ENCODE peak calls at places on chromosome 20, in four cellular contexts. M, N, S and Y are unnamed samples.

GRCh38 chr20:34573541-34573940 is 15.0 kb downstream of the MAP1LC3A start:
- DNase-seq in M (no peak), N (no peak), S (no peak), Y (no peak)

GRCh38 chr20:24911461-24911860 is 37.6 kb upstream of the CST7 start:
- DNase-seq in M (no peak), N (no peak), S (no peak), Y (no peak)

GRCh38 chr20:19347943-19348456 is 135.6 kb downstream of the SLC24A3 start:
- DNase-seq in M (no peak), N (no peak), S (no peak), Y (no peak)

GRCh38 chr20:2217857-2218529 is 77.8 kb upstream of the TGM3 start:
- DNase-seq in M (no peak), N (no peak), S (no peak), Y (no peak)

GRCh38 chr20:51094221-51094620 is 71.3 kb upstream of the KCNG1 start:
- DNase-seq in M (no peak), N (no peak), S (no peak), Y (no peak)

GRCh38 chr20:57786304-57786942 is 76.6 kb upstream of the PMEPA1 start:
- DNase-seq in M (peak), N (no peak), S (no peak), Y (no peak)

GRCh38 chr20:33046412-33046811 is 7.3 kb upstream of the BPIFB3 start:
- DNase-seq in M (no peak), N (no peak), S (no peak), Y (no peak)

GRCh38 chr20:38032585-38033329 is 499 bp downstream of the TTI1 start:
- DNase-seq in M (peak), N (no peak), S (no peak), Y (no peak)

GRCh38 chr20:41245086-41245707 is 72.3 kb downstream of the ZHX3 start:
- DNase-seq in M (no peak), N (no peak), S (no peak), Y (no peak)

GRCh38 chr20:35648836-35649235 is 15.9 kb downstream of the CPNE1 start:
- DNase-seq in M (no peak), N (no peak), S (peak), Y (no peak)

GRCh38 chr20:57792386-57793095 is 82.7 kb upstream of the PMEPA1 start:
- DNase-seq in M (peak), N (no peak), S (no peak), Y (no peak)

GRCh38 chr20:49877254-49877990 is 37.9 kb downstream of the SPATA2 start:
- DNase-seq in M (no peak), N (no peak), S (no peak), Y (no peak)

GRCh38 chr20:14617123-14617522 is 279.7 kb upstream of the FLRT3 start:
- DNase-seq in M (no peak), N (no peak), S (no peak), Y (no peak)

GRCh38 chr20:53021934-53022333 is 49.8 kb downstream of the TSHZ2 start:
- DNase-seq in M (no peak), N (no peak), S (no peak), Y (no peak)

GRCh38 chr20:52340036-52340634 is 148.6 kb upstream of the ZFP64 start:
- DNase-seq in M (no peak), N (no peak), S (no peak), Y (no peak)

GRCh38 chr20:56664791-56665190 is 35.7 kb downstream of the TFAP2C start:
- DNase-seq in M (no peak), N (no peak), S (no peak), Y (no peak)

GRCh38 chr20:23081263-23081811 is 4.8 kb downstream of the CD93 start:
- DNase-seq in M (no peak), N (no peak), S (no peak), Y (no peak)

GRCh38 chr20:56624786-56625681 is 4.1 kb upstream of the TFAP2C start:
- DNase-seq in M (no peak), N (no peak), S (no peak), Y (no peak)

GRCh38 chr20:35564905-35565304 is 23.0 kb downstream of the ERGIC3 start:
- DNase-seq in M (peak), N (no peak), S (no peak), Y (no peak)

GRCh38 chr20:41483553-41483930 is 116.9 kb upstream of the EMILIN3 start:
- DNase-seq in M (no peak), N (no peak), S (no peak), Y (no peak)

GRCh38 chr20:20393207-20393606 is 25.3 kb downstream of the INSM1 start:
- DNase-seq in M (no peak), N (no peak), S (no peak), Y (no peak)

DNA sequence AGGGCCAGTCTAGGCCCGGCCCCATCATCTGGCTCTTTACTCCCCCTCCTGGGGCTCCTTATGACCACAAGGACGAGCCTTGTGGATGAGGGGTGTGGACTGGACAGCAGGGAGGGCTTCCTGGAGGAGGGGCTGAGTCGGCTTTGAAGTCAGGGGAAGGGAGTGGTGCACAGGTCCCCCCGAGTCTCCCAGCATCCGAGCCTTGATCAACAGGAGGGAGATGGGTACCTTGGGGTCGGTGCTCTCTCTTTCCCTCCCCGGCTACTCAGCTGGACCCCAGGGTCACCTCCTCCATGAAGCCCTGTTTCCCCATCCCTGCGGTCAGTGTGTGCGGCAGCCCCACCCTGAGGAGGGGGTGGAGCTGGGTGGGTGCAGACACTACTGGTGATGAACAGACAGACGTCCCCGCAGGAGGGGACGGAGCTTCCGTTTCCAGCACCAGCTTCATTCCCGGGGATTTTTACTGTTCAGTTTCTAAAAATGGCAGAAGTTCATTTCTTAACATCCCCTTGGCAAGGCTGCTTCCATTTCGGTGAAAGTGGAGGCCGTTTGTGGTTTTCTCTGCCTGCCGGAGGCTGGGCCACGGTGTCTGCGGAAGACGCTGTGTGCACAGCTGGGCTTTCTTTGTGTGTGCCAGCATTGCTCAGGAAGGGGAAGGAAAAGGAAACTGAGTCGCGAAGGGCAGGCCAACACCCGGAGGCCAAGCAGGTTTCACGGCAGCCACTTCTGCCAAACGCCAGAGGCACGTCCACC is 19.6 kb downstream of the NTSR1 start:
- DNase-seq in M (peak), N (no peak), S (no peak), Y (no peak)
- TF ChIP-seq POLR2AphosphoS5 in M (no peak), N (peak), S (no peak), Y (no peak)

GRCh38 chr20:3767434-3768341 is at the start of gene ADISSP:
- DNase-seq in M (peak), N (peak), S (peak), Y (peak)
- TF ChIP-seq POLR2AphosphoS5 in M (peak), N (peak), S (peak), Y (peak)

GRCh38 chr20:4507288-4507719 is 214.4 kb upstream of the PRND start:
- DNase-seq in M (no peak), N (no peak), S (no peak), Y (no peak)
- TF ChIP-seq POLR2AphosphoS5 in M (no peak), N (no peak), S (no peak), Y (no peak)

DNA sequence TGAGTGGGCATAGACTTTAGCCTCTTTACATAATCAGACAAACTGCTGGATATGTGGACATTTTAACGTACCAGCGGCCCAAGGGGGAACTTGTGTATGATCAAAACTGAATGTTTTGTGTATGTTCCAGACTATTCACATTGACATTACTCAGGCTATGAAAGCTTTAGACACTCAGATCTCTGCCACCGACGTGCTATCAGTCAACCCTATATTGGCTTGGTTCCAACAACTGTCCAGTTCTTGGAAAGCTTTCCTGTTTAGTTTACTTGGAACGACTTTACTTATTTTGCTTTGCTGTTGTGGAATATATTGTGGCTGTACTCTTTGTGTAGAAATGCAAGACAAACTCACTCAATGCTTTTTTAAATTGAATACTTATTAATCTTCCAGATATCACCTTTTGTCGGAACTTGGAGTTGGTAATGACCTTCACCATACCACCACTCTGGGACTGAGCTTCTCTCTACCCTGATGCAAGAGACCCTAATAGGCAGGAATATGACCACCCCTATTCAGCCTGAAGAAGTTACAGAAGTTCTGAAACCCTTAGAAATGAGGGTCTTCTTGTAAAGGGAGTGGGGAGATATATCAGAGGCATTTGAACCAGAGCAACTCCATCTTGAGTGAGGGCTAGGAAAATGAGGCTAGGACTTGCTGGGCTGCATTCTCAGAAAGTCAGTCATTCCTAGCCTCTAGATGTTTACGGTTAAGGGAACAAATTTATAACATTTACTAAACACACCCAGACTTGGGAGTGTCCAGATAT is 49.0 kb upstream of the PAX1 start:
- DNase-seq in M (no peak), N (no peak), S (no peak), Y (no peak)
- TF ChIP-seq POLR2AphosphoS5 in M (no peak), N (no peak), S (no peak), Y (no peak)

GRCh38 chr20:45833030-45833882 is at the start of gene SNX21:
- DNase-seq in M (peak), N (no peak), S (peak), Y (no peak)
- TF ChIP-seq POLR2AphosphoS5 in M (peak), N (peak), S (no peak), Y (no peak)

GRCh38 chr20:63911171-63911570 is 16.2 kb downstream of the DNAJC5 start:
- DNase-seq in M (no peak), N (peak), S (peak), Y (no peak)
- TF ChIP-seq POLR2AphosphoS5 in M (peak), N (no peak), S (no peak), Y (no peak)

GRCh38 chr20:9574182-9574581 is 59.8 kb downstream of the LAMP5 start:
- DNase-seq in M (no peak), N (no peak), S (no peak), Y (no peak)

GRCh38 chr20:9576695-9577094 is 62.3 kb downstream of the LAMP5 start:
- DNase-seq in M (no peak), N (no peak), S (no peak), Y (no peak)

GRCh38 chr20:9578584-9578983 is 64.2 kb downstream of the LAMP5 start:
- DNase-seq in M (no peak), N (no peak), S (no peak), Y (no peak)

GRCh38 chr20:9573598-9573997 is 59.2 kb downstream of the LAMP5 start:
- DNase-seq in M (no peak), N (no peak), S (no peak), Y (no peak)

GRCh38 chr20:9575836-9576235 is 61.4 kb downstream of the LAMP5 start:
- DNase-seq in M (no peak), N (no peak), S (no peak), Y (no peak)
- TF ChIP-seq POLR2AphosphoS5 in M (no peak), N (no peak), S (no peak), Y (no peak)

GRCh38 chr20:62365814-62366369 is 1.2 kb downstream of the LAMA5 start:
- DNase-seq in M (no peak), N (no peak), S (no peak), Y (no peak)
- TF ChIP-seq POLR2AphosphoS5 in M (no peak), N (peak), S (no peak), Y (no peak)

GRCh38 chr20:8646026-8646425 is 422.9 kb upstream of the PLCB4 start:
- DNase-seq in M (no peak), N (no peak), S (no peak), Y (no peak)
- TF ChIP-seq POLR2AphosphoS5 in M (no peak), N (no peak), S (no peak), Y (no peak)

GRCh38 chr20:58867211-58867610 is 14.7 kb downstream of the GNAS start:
- DNase-seq in M (no peak), N (no peak), S (no peak), Y (no peak)

GRCh38 chr20:58868795-58869194 is 16.3 kb downstream of the GNAS start:
- DNase-seq in M (no peak), N (no peak), S (no peak), Y (no peak)

GRCh38 chr20:58869662-58870227 is 17.2 kb downstream of the GNAS start:
- DNase-seq in M (no peak), N (no peak), S (no peak), Y (no peak)

GRCh38 chr20:58871533-58872102 is 19.1 kb downstream of the GNAS start:
- DNase-seq in M (no peak), N (no peak), S (no peak), Y (no peak)

DNA sequence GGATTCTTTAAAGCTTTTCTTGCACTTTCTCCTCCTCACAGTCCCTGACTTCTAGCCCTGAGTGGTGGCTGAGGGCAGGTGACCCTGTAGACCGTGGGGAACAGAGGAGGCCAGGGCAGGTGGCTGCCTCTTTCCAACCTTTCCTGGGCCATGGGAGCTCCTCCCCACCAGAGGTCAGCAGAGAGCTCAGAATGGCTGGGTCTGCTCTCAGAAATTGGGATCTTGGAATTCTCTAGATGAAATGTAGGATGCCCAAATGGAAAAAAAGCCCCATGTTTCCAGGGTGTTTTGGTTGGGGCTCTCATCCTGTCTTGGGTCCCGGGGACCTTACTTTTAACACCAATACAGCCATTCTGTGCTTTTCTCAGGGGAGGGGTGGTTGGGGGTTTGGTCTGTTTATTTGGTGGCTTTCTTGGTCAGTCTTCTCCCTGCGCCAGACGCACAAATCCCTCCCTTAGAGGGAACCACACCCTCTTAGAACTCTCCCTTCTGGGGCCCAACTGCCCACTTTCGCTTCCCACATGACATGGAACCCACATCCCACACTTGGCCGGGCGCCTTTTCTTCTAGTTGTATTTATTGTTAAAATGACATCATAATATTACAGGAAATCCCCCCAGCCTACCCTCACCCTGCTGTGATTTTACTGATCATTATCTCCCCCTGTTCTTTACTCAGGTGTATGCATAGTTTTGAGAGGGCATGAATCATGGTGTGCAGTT is 17.9 kb downstream of the GNAS start:
- DNase-seq in M (peak), N (no peak), S (peak), Y (peak)
- TF ChIP-seq POLR2AphosphoS5 in M (peak), N (no peak), S (no peak), Y (no peak)